ENCODE peak calls at places on chromosomes 13 and 19, in five cellular contexts. K is Peyer's patch, Q is fibroblast of lung, V is uterus, T is pancreas. I is an unnamed sample. For H3K4me1, the result is how much of the 10 kb centered on the place peaks cover.

GRCh38 chr19:52963229-52963760 is 614 bp upstream of the ZNF816 start:
- DNase-seq in K (no peak), Q (no peak), V (no peak), T (no peak), I (no peak)

GRCh38 chr13:43805071-43805468 is 18.3 kb upstream of the ENOX1 start:
- DNase-seq in K (no peak), Q (peak), V (no peak), T (no peak), I (no peak)

GRCh38 chr19:55116232-55117062 is 990 bp downstream of the PPP1R12C start:
- DNase-seq in K (peak), Q (peak), V (peak), T (peak), I (no peak)

GRCh38 chr13:31538067-31539042 is 201.0 kb upstream of the RXFP2 start:
- DNase-seq in K (no peak), Q (peak), V (no peak), T (no peak), I (no peak)

GRCh38 chr19:1041835-1042685 is 2.2 kb downstream of the ABCA7 start:
- DNase-seq in K (no peak), Q (no peak), V (no peak), T (peak), I (no peak)

GRCh38 chr19:5128251-5128931 is 159.5 kb downstream of the KDM4B start:
- DNase-seq in K (no peak), Q (peak), V (peak), T (peak), I (no peak)

GRCh38 chr13:21663197-21663596 is 7.7 kb upstream of the FGF9 start:
- DNase-seq in K (no peak), Q (no peak), V (no peak), T (no peak), I (no peak)

GRCh38 chr19:41616785-41617621 is 9.9 kb downstream of the CEACAM4 start:
- DNase-seq in K (no peak), Q (no peak), V (no peak), T (no peak), I (no peak)

GRCh38 chr13:110548891-110549794 is 12.4 kb downstream of the RAB20 start:
- DNase-seq in K (no peak), Q (no peak), V (no peak), T (no peak), I (no peak)

GRCh38 chr13:98022210-98022609 is 68.7 kb downstream of the IPO5 start:
- DNase-seq in K (no peak), Q (peak), V (no peak), T (no peak), I (no peak)

GRCh38 chr13:44125943-44126469 is 246.3 kb downstream of the LACC1 start:
- DNase-seq in K (no peak), Q (peak), V (no peak), T (no peak), I (no peak)

GRCh38 chr19:47013041-47013517 is 6.6 kb upstream of the NPAS1 start:
- DNase-seq in K (peak), Q (peak), V (peak), T (peak), I (no peak)

GRCh38 chr19:34218818-34219164 is 35.6 kb upstream of the GARRE1 start:
- DNase-seq in K (no peak), Q (no peak), V (no peak), T (no peak), I (no peak)
- H3K4me3 ChIP-seq in K (no peak), Q (no peak), V (no peak), T (no peak), I (no peak)

GRCh38 chr13:92621985-92622384 is 604.6 kb upstream of the GPC6 start:
- DNase-seq in K (no peak), Q (no peak), V (no peak), T (no peak), I (no peak)
- H3K4me1 ChIP-seq in K (under half), Q (under half), V (under half), T (under half), I (under half)

DNA sequence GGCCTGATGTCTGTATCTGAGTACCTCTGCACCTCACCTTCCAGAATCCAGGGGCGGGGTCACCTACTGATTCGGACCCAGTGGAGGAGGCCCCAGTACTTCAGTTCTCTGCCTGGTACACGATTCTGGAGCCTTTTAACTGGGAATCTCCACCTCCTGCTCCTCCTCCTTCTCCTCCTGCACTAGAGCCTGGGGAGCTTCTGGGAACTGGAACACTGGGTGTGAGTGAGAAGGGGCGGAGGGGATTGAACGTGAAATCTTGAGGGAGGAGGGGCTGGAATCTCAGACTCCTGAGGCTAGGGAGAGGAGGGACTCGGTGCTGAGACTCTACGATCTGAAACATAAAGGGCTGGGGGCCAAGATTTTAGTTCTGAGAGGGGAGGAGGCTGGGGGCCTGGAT is at the start of gene KLK8:
- DNase-seq in K (no peak), Q (no peak), V (no peak), T (no peak), I (no peak)
- H3K27ac ChIP-seq in K (no peak), Q (no peak), V (no peak), T (no peak), I (no peak)

DNA sequence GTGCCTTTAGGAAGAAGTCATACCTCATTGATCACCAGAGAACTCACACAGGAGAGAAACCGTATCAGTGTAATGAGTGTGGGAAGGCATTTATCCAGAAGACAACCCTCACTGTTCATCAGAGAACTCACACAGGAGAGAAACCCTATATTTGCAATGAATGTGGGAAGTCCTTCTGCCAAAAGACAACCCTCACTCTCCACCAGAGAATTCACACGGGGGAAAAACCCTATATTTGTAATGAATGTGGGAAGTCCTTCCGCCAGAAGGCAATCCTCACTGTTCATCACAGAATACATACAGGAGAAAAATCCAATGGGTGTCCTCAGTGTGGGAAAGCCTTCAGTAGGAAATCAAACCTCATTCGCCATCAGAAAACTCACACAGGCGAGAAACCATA is 21.9 kb downstream of the ZNF382 start:
- DNase-seq in K (no peak), Q (no peak), V (no peak), T (no peak), I (no peak)
- H3K4me3 ChIP-seq in K (no peak), Q (no peak), V (no peak), T (no peak), I (no peak)

DNA sequence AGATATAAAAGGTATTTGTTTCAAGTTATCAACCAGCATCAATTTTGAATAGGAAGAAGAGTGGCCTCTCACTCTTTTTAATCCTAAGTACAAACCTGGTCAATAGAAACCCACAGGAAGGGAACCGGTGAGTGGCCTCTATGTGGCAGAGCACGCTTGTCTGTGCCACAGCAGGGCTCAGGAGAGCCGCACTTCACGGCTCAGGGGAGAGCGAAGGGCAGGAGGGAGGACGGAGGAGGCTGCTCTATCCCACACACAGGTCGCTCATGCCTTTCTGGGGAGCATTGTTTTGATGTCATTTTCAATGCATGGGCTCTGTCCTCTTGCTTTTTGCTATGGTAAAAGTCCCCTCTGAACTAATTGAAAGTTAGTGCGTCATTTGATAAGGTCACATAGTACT is 57.2 kb downstream of the TNFRSF19 start:
- DNase-seq in K (no peak), Q (no peak), V (no peak), T (no peak), I (no peak)
- H3K4me1 ChIP-seq in K (under half), Q (under half), V (under half), T (under half), I (under half)

DNA sequence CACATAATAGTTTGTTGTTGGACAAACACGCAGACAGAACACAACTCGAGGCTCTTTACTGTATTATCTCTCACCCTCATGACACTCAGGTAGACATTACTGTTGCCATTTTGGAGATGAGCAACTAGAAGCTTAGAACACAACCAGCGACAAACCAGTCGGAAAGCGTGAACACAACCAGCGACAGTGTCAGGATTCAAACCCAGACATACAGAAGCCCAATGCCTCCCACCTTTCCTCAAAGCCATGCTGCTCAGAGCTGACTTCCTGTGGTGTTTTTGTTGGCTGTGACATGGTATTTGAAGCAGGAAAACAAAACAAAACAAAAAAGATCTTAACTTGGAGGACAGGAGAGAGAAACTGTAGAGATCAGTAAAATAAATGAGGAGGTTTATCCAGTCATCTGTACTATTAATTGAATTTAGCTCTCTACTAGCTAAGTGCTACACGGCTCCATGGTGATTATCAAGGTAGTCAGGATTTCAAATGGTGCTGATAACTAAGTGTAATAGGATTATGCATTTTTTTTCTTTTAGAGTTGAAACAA is 92.1 kb downstream of the STARD13 start:
- DNase-seq in K (no peak), Q (no peak), V (no peak), T (no peak), I (no peak)
- H3K27ac ChIP-seq in K (no peak), Q (peak), V (peak), T (no peak), I (peak)

GRCh38 chr19:23998568-23998967 is 83.9 kb downstream of the ZNF726 start:
- DNase-seq in K (no peak), Q (no peak), V (no peak), T (no peak), I (no peak)
- H3K4me3 ChIP-seq in K (no peak), Q (no peak), V (no peak), T (no peak), I (no peak)

DNA sequence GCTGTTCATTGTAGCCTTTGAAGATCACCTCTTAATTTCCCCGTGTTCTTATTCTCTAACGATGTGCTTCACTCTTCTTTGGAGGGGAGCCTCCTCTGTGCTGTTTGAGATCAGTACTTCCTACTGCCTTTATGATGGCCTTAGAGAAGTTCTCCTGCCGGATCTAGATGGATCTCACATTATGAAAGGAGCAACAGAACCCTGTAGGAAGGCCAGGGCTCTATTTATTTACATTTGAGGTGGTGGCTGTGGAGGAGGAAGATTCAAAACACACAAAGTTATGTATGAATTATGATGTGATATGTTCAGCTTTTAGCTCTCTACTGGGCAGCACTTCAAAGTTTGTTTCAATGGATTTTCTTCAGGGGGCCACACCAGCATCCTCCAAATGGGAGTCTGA is 322.3 kb downstream of the DLEU7 start:
- DNase-seq in K (no peak), Q (no peak), V (no peak), T (no peak), I (no peak)
- H3K4me1 ChIP-seq in K (under half), Q (under half), V (under half), T (under half), I (under half)

DNA sequence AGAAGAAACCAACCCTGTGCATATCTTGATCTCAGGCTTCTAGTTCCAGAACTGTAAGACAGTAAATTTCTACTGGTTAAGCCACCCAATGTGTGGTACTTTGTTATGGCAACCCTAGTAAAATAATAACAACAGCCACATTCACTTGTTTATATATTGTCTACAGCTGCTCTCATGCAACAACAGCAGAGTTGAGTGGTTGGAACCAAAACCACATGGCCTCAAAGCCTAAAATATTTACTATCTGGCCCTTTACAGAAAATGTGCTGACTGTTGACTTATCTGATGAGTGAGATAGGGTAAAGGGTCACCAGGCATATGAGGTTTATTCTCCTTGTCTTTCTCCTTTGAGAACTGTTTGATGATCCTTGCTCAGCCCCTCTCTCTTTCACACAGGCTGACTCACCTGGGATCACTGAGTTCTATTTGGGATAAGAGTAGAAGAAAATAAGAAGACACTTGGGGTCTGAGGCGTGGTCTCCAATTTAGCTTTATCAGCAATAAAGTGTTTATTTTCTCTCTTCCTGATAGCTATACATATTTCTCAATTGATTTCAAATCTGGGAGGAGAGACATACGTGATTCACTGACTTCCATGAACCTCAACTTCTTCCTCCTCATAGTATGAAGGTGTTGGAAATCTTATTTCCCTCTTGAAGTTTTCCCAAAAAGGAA is 227.5 kb upstream of the STARD13 start:
- DNase-seq in K (no peak), Q (peak), V (no peak), T (no peak), I (no peak)
- H3K27ac ChIP-seq in K (no peak), Q (no peak), V (no peak), T (no peak), I (no peak)